ENCODE peak calls at places on chromosomes 3 and 15, in five cellular contexts. V, N, G, O and W are unnamed samples.

GRCh38 chr3:93855406-93855805 is 118.3 kb downstream of the PROS1 start:
- DNase-seq in G (no peak), V (no peak), O (no peak), N (no peak), W (no peak)

GRCh38 chr3:46561511-46561910 is 4.6 kb downstream of the LRRC2 start:
- DNase-seq in N (no peak), V (no peak), O (no peak), G (no peak), W (no peak)

GRCh38 chr15:28884151-28884940 is 1.4 kb upstream of the APBA2 start:
- DNase-seq in O (no peak), V (no peak), G (no peak), N (no peak), W (no peak)

GRCh38 chr3:37148208-37148607 is 26.2 kb downstream of the LRRFIP2 start:
- DNase-seq in N (no peak), V (no peak), G (no peak), O (no peak), W (no peak)

GRCh38 chr3:149152420-149152819 is 23.0 kb downstream of the HPS3 start:
- DNase-seq in N (peak), G (peak), O (peak), V (no peak), W (no peak)

GRCh38 chr15:57591822-57592367 is at the start of gene MYZAP:
- DNase-seq in N (peak), O (peak), G (peak), V (no peak), W (no peak)

GRCh38 chr15:98017150-98017964 is 56.9 kb downstream of the ARRDC4 start:
- DNase-seq in O (no peak), V (no peak), N (no peak), G (peak), W (no peak)

GRCh38 chr15:84009616-84010015 is 226.0 kb upstream of the GOLGA6L4 start:
- DNase-seq in V (no peak), N (no peak), O (no peak), G (no peak), W (no peak)

GRCh38 chr3:122952509-122952908 is 75.1 kb downstream of the SEMA5B start:
- DNase-seq in V (no peak), O (no peak), G (no peak), N (no peak), W (no peak)

GRCh38 chr3:194397757-194398312 is 1.2 kb downstream of the GP5 start:
- DNase-seq in N (no peak), V (no peak), G (peak), O (no peak), W (no peak)

GRCh38 chr15:37743826-37744225 is 190.6 kb upstream of the TMCO5A start:
- DNase-seq in N (no peak), O (no peak), G (no peak), V (no peak), W (no peak)